ENCODE peak calls at places on chromosomes 11 and 22, in ten cellular contexts. C is transverse colon; P is heart right ventricle; L is prostate gland; K is CD8-positive, alpha-beta T cell; F is cardiac muscle cell; U is foreskin keratinocyte; X is esophagus squamous epithelium; G is mammary epithelial cell; E is pancreas. O is an unnamed sample.

GRCh38 chr11:122100222-122101080 is 15.6 kb downstream of the BLID start:
- DNase-seq in C (peak; percentile 15), P (peak; percentile 50), L (peak; percentile 36), K (no peak), F (peak; percentile 77), U (no peak), X (no peak), G (peak; percentile 60), E (peak; percentile 16), O (no peak)

GRCh38 chr11:14413307-14414072 is 54.5 kb upstream of the RRAS2 start:
- DNase-seq in C (no peak), P (no peak), L (no peak), K (no peak), F (no peak), U (no peak), X (no peak), G (peak; percentile 48), E (no peak), O (no peak)

GRCh38 chr22:40462195-40462988 is 92.0 kb downstream of the SGSM3 start:
- DNase-seq in C (no peak), P (no peak), L (no peak), K (no peak), F (no peak), U (no peak), X (no peak), G (no peak), E (no peak), O (no peak)

GRCh38 chr11:2566223-2567025 is 121.6 kb downstream of the KCNQ1 start:
- DNase-seq in C (peak; percentile 70), P (peak; percentile 6), L (no peak), K (no peak), F (peak; percentile 22), U (no peak), X (no peak), G (no peak), E (peak; percentile 1), O (peak; percentile 54)

GRCh38 chr11:120525285-120526085 is 13.9 kb downstream of the GRIK4 start:
- DNase-seq in C (peak; percentile 17), P (no peak), L (no peak), K (no peak), F (no peak), U (no peak), X (no peak), G (no peak), E (no peak), O (peak; percentile 67)

GRCh38 chr11:124829986-124830385 is 29.8 kb upstream of the MSANTD2 start:
- DNase-seq in C (no peak), P (no peak), L (no peak), K (no peak), F (no peak), U (no peak), X (no peak), G (no peak), E (no peak), O (no peak)

GRCh38 chr11:113802621-113803020 is 23.0 kb downstream of the CLDN25 start:
- DNase-seq in C (no peak), P (no peak), L (no peak), K (no peak), F (no peak), U (no peak), X (no peak), G (no peak), E (no peak), O (no peak)

GRCh38 chr11:37560346-37560745 is 962.3 kb upstream of the RAG2 start:
- DNase-seq in C (no peak), P (no peak), L (no peak), K (no peak), F (no peak), U (peak; percentile 39), X (no peak), G (peak; percentile 69), E (no peak), O (no peak)

GRCh38 chr22:44084044-44084772 is 60.1 kb downstream of the PARVB start:
- DNase-seq in C (no peak), P (no peak), L (no peak), K (no peak), F (no peak), U (no peak), X (no peak), G (no peak), E (no peak), O (no peak)

GRCh38 chr11:2077061-2077802 is 62.0 kb downstream of the IGF2 start:
- DNase-seq in C (no peak), P (no peak), L (no peak), K (no peak), F (no peak), U (peak; percentile 94), X (no peak), G (peak; percentile 94), E (no peak), O (no peak)

GRCh38 chr11:92316410-92316809 is 91.8 kb downstream of the FAT3 start:
- DNase-seq in C (no peak), P (no peak), L (no peak), K (no peak), F (no peak), U (no peak), X (no peak), G (no peak), E (no peak), O (no peak)

GRCh38 chr11:134015541-134015940 is 53.3 kb upstream of the JAM3 start:
- DNase-seq in C (no peak), P (peak; percentile 41), L (no peak), K (no peak), F (peak; percentile 37), U (no peak), X (no peak), G (no peak), E (no peak), O (no peak)

GRCh38 chr11:304915-305833 is 2.4 kb upstream of the IFITM2 start:
- DNase-seq in C (peak; percentile 75), P (peak; percentile 58), L (peak; percentile 69), K (peak; percentile 55), F (peak; percentile 65), U (no peak), X (no peak), G (peak; percentile 25), E (no peak), O (peak; percentile 84)

GRCh38 chr11:87368876-87369480 is 331.2 kb downstream of the TMEM135 start:
- DNase-seq in C (no peak), P (no peak), L (no peak), K (no peak), F (peak; percentile 28), U (peak; percentile 84), X (no peak), G (peak; percentile 23), E (no peak), O (no peak)

GRCh38 chr11:132186699-132187098 is 816.3 kb downstream of the NTM start:
- DNase-seq in C (no peak), P (no peak), L (no peak), K (no peak), F (peak; percentile 35), U (no peak), X (no peak), G (no peak), E (no peak), O (no peak)

GRCh38 chr22:21937821-21938070 is 14.9 kb downstream of the PPM1F start:
- DNase-seq in C (no peak), P (peak; percentile 68), L (no peak), K (no peak), F (no peak), U (peak; percentile 71), X (no peak), G (peak; percentile 83), E (no peak), O (no peak)
- H3K27ac ChIP-seq in C (peak overlapping the region; percentile 93), P (peak overlapping the region; percentile 96), L (peak overlapping the region; percentile 90), K (peak overlapping the region; percentile 43), F (peak overlapping the region; percentile 91), U (peak overlapping the region; percentile 36), X (peak overlapping the region; percentile 96), G (peak overlapping the region; percentile 72), E (peak overlapping the region; percentile 94), O (peak overlapping the region; percentile 88)

DNA sequence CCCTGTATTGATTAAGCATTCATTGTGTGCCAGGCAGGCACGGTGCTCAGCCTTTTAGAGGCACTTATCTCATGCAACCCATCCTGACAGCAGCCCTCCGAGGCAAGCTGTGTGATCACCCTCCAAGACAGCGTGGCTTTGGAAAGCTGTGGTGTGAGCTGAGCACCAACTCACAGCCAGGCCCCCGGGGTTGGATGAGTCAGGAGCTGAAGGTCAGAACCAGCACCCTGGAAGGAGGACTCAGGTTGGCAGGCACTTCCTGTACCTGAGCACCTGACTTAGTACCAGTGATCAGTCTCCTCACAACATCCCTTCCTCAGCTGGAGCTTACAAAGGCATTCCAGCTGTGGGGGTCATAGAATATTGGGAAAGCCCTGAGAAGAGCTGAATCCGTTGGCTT is 9.0 kb downstream of the PATZ1 start:
- DNase-seq in C (no peak), P (no peak), L (no peak), K (no peak), F (no peak), U (no peak), X (no peak), G (peak; percentile 72), E (no peak), O (no peak)
- H3K4me1 ChIP-seq in C (peaks cover 18% of the 10 kb centered on the region), P (peaks cover 4% of the 10 kb centered on the region), L (peaks cover under 1% of the 10 kb centered on the region), K (peaks cover 51% of the 10 kb centered on the region), F (no peaks in the 10 kb centered on the region), U (peaks cover 7% of the 10 kb centered on the region), X (peaks cover 2% of the 10 kb centered on the region), G (peaks cover 15% of the 10 kb centered on the region), E (peaks cover 36% of the 10 kb centered on the region), O (peaks cover 6% of the 10 kb centered on the region)

DNA sequence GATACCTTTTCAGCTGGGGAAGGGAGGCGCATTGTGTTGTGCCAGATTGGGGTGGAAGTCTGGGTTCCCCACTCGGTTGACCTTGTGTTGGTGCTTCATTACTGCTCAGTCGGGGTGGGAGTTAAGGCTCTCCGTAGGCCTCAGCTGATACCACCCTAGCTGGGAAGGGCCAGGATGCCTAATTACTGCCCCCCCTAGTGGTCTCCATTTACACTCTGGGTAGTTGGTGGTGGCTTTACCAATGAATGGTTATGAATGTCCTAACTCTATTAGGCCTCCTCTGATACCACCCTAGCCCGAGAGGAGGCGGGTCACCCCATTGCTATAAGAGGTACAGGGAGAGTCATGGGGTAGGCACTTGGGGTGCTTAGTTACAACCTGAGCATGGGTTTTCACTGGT is 27.5 kb upstream of the HIKESHI start:
- DNase-seq in C (no peak), P (no peak), L (no peak), K (no peak), F (peak; percentile 34), U (no peak), X (no peak), G (no peak), E (no peak), O (no peak)
- TF ChIP-seq CTCF in C (no peak), P (no peak), L (no peak), K (no peak), F (peak; percentile 23), U (peak; percentile 33), X (no peak), G (peak; percentile 25), E (no peak), O (peak; percentile 17)

DNA sequence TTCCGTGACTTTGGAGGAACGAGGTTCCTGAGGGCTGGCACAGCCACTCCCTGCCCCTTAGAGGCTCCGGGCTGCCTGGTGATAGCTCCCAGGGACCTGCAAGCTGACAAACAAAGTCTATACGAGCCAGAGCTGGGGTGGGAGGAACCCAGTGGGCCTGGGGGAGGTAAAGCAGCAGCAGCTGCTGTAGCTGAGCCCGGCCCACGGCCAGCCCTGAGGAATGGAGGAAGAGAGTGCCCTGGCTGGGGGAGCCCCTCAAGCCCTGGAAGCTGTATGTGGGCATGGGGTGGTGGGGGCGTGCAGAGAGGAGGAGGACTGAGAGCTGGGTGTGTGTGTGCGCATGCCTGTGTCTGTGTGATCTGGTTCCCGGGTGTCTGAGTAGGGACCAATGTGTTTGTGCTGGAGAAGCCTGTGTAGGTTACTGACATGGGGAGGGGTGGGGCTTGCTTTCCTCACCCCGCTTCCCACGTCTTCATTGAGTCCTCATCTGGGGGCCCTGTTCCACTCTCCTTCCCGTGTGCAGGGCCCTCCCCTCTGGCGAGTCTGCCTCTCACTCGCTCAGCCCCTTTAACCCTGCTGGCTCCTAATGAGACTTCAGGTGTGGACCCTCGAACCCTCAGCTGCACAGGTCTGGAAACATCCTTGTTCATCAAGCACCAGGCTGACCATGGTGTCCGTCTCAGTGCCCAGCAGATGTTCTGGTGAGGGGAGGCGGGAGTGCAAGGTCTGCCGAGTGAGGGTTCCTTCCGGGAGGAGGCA is 10.8 kb downstream of the ST3GAL4 start:
- DNase-seq in C (no peak), P (peak; percentile 30), L (no peak), K (no peak), F (no peak), U (no peak), X (no peak), G (no peak), E (no peak), O (peak; percentile 76)
- H3K27ac ChIP-seq in C (peak overlapping the region; percentile 43), P (no peak overlapping the region), L (peak overlapping the region; percentile 17), K (no peak overlapping the region), F (no peak overlapping the region), U (no peak overlapping the region), X (peak overlapping the region; percentile 65), G (no peak overlapping the region), E (no peak overlapping the region), O (no peak overlapping the region)